ENCODE peak calls at places on chromosomes 11 and 22, in four cellular contexts. One of them, this sample, is unnamed.
A peak's percentile ranks its signal among the peaks of the same experiment; 100 is the strongest.

GRCh38 chr11:43278302-43278956 is 33.4 kb upstream of the API5 start:
- DNase-seq in mucosa of descending colon: no peak
- DNase-seq in suprapubic skin: no peak
- DNase-seq in lung: no peak
- DNase-seq in this sample: no peak

GRCh38 chr11:35010656-35011055 is 94.2 kb downstream of the PDHX start:
- DNase-seq in suprapubic skin: no peak
- DNase-seq in lung: no peak
- DNase-seq in mucosa of descending colon: no peak
- DNase-seq in this sample: no peak

GRCh38 chr11:116112031-116112935 is 608.1 kb upstream of the CADM1 start:
- DNase-seq in suprapubic skin: no peak
- DNase-seq in lung: no peak
- DNase-seq in mucosa of descending colon: no peak
- DNase-seq in this sample: peak; percentile 36

GRCh38 chr22:40666151-40666848 is 13.0 kb upstream of the MCHR1 start:
- DNase-seq in lung: no peak
- DNase-seq in suprapubic skin: no peak
- DNase-seq in mucosa of descending colon: peak; percentile 34
- DNase-seq in this sample: no peak

GRCh38 chr22:22226448-22227187 is 18.0 kb upstream of the VPREB1 start:
- DNase-seq in suprapubic skin: no peak
- DNase-seq in lung: no peak
- DNase-seq in mucosa of descending colon: no peak
- DNase-seq in this sample: no peak

GRCh38 chr22:46378499-46379300 is 43.2 kb downstream of the TRMU start:
- DNase-seq in suprapubic skin: no peak
- DNase-seq in lung: no peak
- DNase-seq in mucosa of descending colon: peak; percentile 21
- DNase-seq in this sample: no peak

GRCh38 chr11:125724125-125724524 is 22.0 kb upstream of the PATE1 start:
- DNase-seq in mucosa of descending colon: peak; percentile 2
- DNase-seq in suprapubic skin: no peak
- DNase-seq in lung: no peak
- DNase-seq in this sample: no peak

GRCh38 chr22:47372596-47373385 is 610.3 kb downstream of the TBC1D22A start:
- DNase-seq in suprapubic skin: peak; percentile 74
- DNase-seq in lung: no peak
- DNase-seq in mucosa of descending colon: no peak
- DNase-seq in this sample: peak; percentile 75

GRCh38 chr11:116517077-116517476 is 255.7 kb downstream of the BUD13 start:
- DNase-seq in mucosa of descending colon: peak; percentile 4
- DNase-seq in lung: no peak
- DNase-seq in suprapubic skin: peak; percentile 24
- DNase-seq in this sample: no peak

GRCh38 chr11:92302766-92303165 is 78.1 kb downstream of the FAT3 start:
- DNase-seq in suprapubic skin: no peak
- DNase-seq in lung: no peak
- DNase-seq in mucosa of descending colon: no peak
- DNase-seq in this sample: no peak

GRCh38 chr22:25202290-25202921 is 2.7 kb downstream of the CRYBB3 start:
- DNase-seq in suprapubic skin: no peak
- DNase-seq in mucosa of descending colon: peak; percentile 68
- DNase-seq in lung: peak; percentile 45
- DNase-seq in this sample: peak; percentile 88

GRCh38 chr11:36266767-36267166 is 22.5 kb downstream of the COMMD9 start:
- DNase-seq in mucosa of descending colon: no peak
- DNase-seq in lung: no peak
- DNase-seq in suprapubic skin: no peak
- DNase-seq in this sample: no peak

GRCh38 chr11:8356216-8356615 is 92.5 kb upstream of the LMO1 start:
- DNase-seq in suprapubic skin: no peak
- DNase-seq in lung: no peak
- DNase-seq in mucosa of descending colon: no peak
- DNase-seq in this sample: no peak

GRCh38 chr11:3163241-3163981 is 1.7 kb downstream of the OSBPL5 start:
- DNase-seq in lung: no peak
- DNase-seq in mucosa of descending colon: no peak
- DNase-seq in suprapubic skin: no peak
- DNase-seq in this sample: no peak

GRCh38 chr11:10660323-10660722 is 33.2 kb downstream of the IRAG1 start:
- DNase-seq in mucosa of descending colon: no peak
- DNase-seq in lung: no peak
- DNase-seq in suprapubic skin: no peak
- DNase-seq in this sample: no peak

GRCh38 chr11:43574949-43575915 is 105.3 kb upstream of the HSD17B12 start:
- DNase-seq in mucosa of descending colon: no peak
- DNase-seq in lung: no peak
- DNase-seq in suprapubic skin: no peak
- DNase-seq in this sample: peak; percentile 82

GRCh38 chr22:38038890-38039812 is 18.1 kb upstream of the PICK1 start:
- DNase-seq in mucosa of descending colon: no peak
- DNase-seq in suprapubic skin: no peak
- DNase-seq in lung: no peak
- DNase-seq in this sample: no peak

GRCh38 chr11:2275334-2276279 is 5.2 kb upstream of the ASCL2 start:
- DNase-seq in suprapubic skin: peak; percentile 70
- DNase-seq in mucosa of descending colon: peak; percentile 0
- DNase-seq in lung: peak; percentile 22
- DNase-seq in this sample: peak; percentile 80

GRCh38 chr11:75583710-75584658 is 21.9 kb downstream of the SERPINH1 start:
- DNase-seq in mucosa of descending colon: peak; percentile 52
- DNase-seq in lung: peak; percentile 68
- DNase-seq in suprapubic skin: no peak
- DNase-seq in this sample: no peak

GRCh38 chr11:2178906-2179494 is 7.4 kb upstream of the TH start:
- DNase-seq in lung: no peak
- DNase-seq in mucosa of descending colon: no peak
- DNase-seq in suprapubic skin: no peak
- DNase-seq in this sample: no peak

GRCh38 chr11:7869467-7869866 is 61.6 kb downstream of the OR10A6 start:
- DNase-seq in lung: no peak
- DNase-seq in suprapubic skin: no peak
- DNase-seq in mucosa of descending colon: no peak
- DNase-seq in this sample: no peak

GRCh38 chr11:117717485-117718314 is 79.3 kb downstream of the DSCAML1 start:
- DNase-seq in suprapubic skin: no peak
- DNase-seq in mucosa of descending colon: peak; percentile 49
- DNase-seq in lung: peak; percentile 57
- DNase-seq in this sample: no peak

GRCh38 chr11:65590240-65590738 is 5.3 kb downstream of the KCNK7 start:
- DNase-seq in suprapubic skin: no peak
- DNase-seq in mucosa of descending colon: no peak
- DNase-seq in lung: no peak
- DNase-seq in this sample: no peak

GRCh38 chr11:102318469-102318868 is 1.2 kb downstream of the BIRC3 start:
- DNase-seq in lung: no peak
- DNase-seq in mucosa of descending colon: no peak
- DNase-seq in suprapubic skin: no peak
- DNase-seq in this sample: no peak

GRCh38 chr11:690738-691633 is 4.0 kb downstream of the DEAF1 start:
- DNase-seq in mucosa of descending colon: peak; percentile 72
- DNase-seq in suprapubic skin: no peak
- DNase-seq in lung: no peak
- DNase-seq in this sample: no peak

GRCh38 chr11:95659088-95659487 is 130.5 kb downstream of the FAM76B start:
- DNase-seq in mucosa of descending colon: no peak
- DNase-seq in lung: no peak
- DNase-seq in suprapubic skin: no peak
- DNase-seq in this sample: no peak

GRCh38 chr22:43488031-43488892 is 76.4 kb downstream of the MPPED1 start:
- DNase-seq in mucosa of descending colon: no peak
- DNase-seq in lung: no peak
- DNase-seq in suprapubic skin: no peak
- DNase-seq in this sample: no peak

GRCh38 chr22:22750335-22751042 is 106.1 kb downstream of the GGTLC2 start:
- DNase-seq in suprapubic skin: no peak
- DNase-seq in mucosa of descending colon: no peak
- DNase-seq in lung: no peak
- DNase-seq in this sample: peak; percentile 76

GRCh38 chr11:68632802-68633201 is 51.5 kb upstream of the GAL start:
- DNase-seq in lung: no peak
- DNase-seq in mucosa of descending colon: peak; percentile 83
- DNase-seq in suprapubic skin: no peak
- DNase-seq in this sample: peak; percentile 82

GRCh38 chr22:33513388-33514336 is 406.6 kb downstream of the LARGE1 start:
- DNase-seq in mucosa of descending colon: no peak
- DNase-seq in suprapubic skin: no peak
- DNase-seq in lung: no peak
- DNase-seq in this sample: no peak

GRCh38 chr11:3905080-3905953 is 49.9 kb downstream of the STIM1 start:
- DNase-seq in lung: peak; percentile 42
- DNase-seq in suprapubic skin: no peak
- DNase-seq in mucosa of descending colon: peak; percentile 44
- DNase-seq in this sample: no peak

GRCh38 chr11:80958414-80958813 is 1517.6 kb upstream of the TENM4 start:
- DNase-seq in lung: no peak
- DNase-seq in mucosa of descending colon: no peak
- DNase-seq in suprapubic skin: no peak
- DNase-seq in this sample: no peak

GRCh38 chr11:65776710-65777141 is 4.0 kb downstream of the AP5B1 start:
- DNase-seq in mucosa of descending colon: no peak
- DNase-seq in suprapubic skin: peak; percentile 43
- DNase-seq in lung: no peak
- DNase-seq in this sample: peak; percentile 60

GRCh38 chr22:28021116-28021997 is 102.3 kb upstream of the PITPNB start:
- DNase-seq in lung: no peak
- DNase-seq in suprapubic skin: peak; percentile 72
- DNase-seq in mucosa of descending colon: no peak
- DNase-seq in this sample: peak; percentile 59

GRCh38 chr22:21641417-21641794 is 696 bp upstream of the SDF2L1 start:
- DNase-seq in lung: peak; percentile 56
- DNase-seq in suprapubic skin: no peak
- DNase-seq in mucosa of descending colon: peak; percentile 59
- DNase-seq in this sample: no peak

GRCh38 chr11:1564535-1565172 is 7.4 kb downstream of the DUSP8 start:
- DNase-seq in suprapubic skin: no peak
- DNase-seq in lung: no peak
- DNase-seq in mucosa of descending colon: peak; percentile 60
- DNase-seq in this sample: peak; percentile 85

GRCh38 chr11:126748097-126748756 is 252.3 kb downstream of the KIRREL3 start:
- DNase-seq in mucosa of descending colon: no peak
- DNase-seq in lung: no peak
- DNase-seq in suprapubic skin: no peak
- DNase-seq in this sample: no peak

GRCh38 chr22:38566726-38567504 is 3.1 kb downstream of the DMC1 start:
- DNase-seq in lung: no peak
- DNase-seq in mucosa of descending colon: no peak
- DNase-seq in suprapubic skin: no peak
- DNase-seq in this sample: no peak

GRCh38 chr11:44559207-44559943 is 6.1 kb upstream of the CD82 start:
- DNase-seq in suprapubic skin: no peak
- DNase-seq in lung: no peak
- DNase-seq in mucosa of descending colon: no peak
- DNase-seq in this sample: no peak

GRCh38 chr11:57131080-57131790 is 50.5 kb upstream of the LRRC55 start:
- DNase-seq in mucosa of descending colon: peak; percentile 58
- DNase-seq in lung: peak; percentile 35
- DNase-seq in suprapubic skin: no peak
- DNase-seq in this sample: no peak

GRCh38 chr22:41923595-41924276 is 2.9 kb downstream of the TNFRSF13C start:
- DNase-seq in suprapubic skin: no peak
- DNase-seq in mucosa of descending colon: no peak
- DNase-seq in lung: no peak
- DNase-seq in this sample: no peak

GRCh38 chr22:41928416-41929157 is 2.0 kb upstream of the TNFRSF13C start:
- DNase-seq in suprapubic skin: no peak
- DNase-seq in mucosa of descending colon: no peak
- DNase-seq in lung: no peak
- DNase-seq in this sample: no peak

GRCh38 chr22:41922940-41923594 is 3.5 kb downstream of the TNFRSF13C start:
- DNase-seq in mucosa of descending colon: no peak
- DNase-seq in suprapubic skin: no peak
- DNase-seq in lung: no peak
- DNase-seq in this sample: no peak

GRCh38 chr22:41927813-41928212 is 1.2 kb upstream of the TNFRSF13C start:
- DNase-seq in mucosa of descending colon: no peak
- DNase-seq in lung: no peak
- DNase-seq in suprapubic skin: no peak
- DNase-seq in this sample: no peak

GRCh38 chr22:41925783-41926460 is 684 bp downstream of the TNFRSF13C start:
- DNase-seq in lung: peak; percentile 50
- DNase-seq in suprapubic skin: no peak
- DNase-seq in mucosa of descending colon: peak; percentile 82
- DNase-seq in this sample: peak; percentile 90
- TF ChIP-seq CTCF in lung: peak; percentile 62
- TF ChIP-seq CTCF in suprapubic skin: peak; percentile 83
- TF ChIP-seq CTCF in mucosa of descending colon: peak; percentile 77
- TF ChIP-seq CTCF in this sample: peak; percentile 77

GRCh38 chr11:131038597-131038996 is 122.3 kb upstream of the SNX19 start:
- DNase-seq in lung: no peak
- DNase-seq in mucosa of descending colon: no peak
- DNase-seq in suprapubic skin: no peak
- DNase-seq in this sample: no peak
- TF ChIP-seq CTCF in lung: no peak
- TF ChIP-seq CTCF in mucosa of descending colon: no peak
- TF ChIP-seq CTCF in suprapubic skin: no peak
- TF ChIP-seq CTCF in this sample: peak; percentile 30

GRCh38 chr11:78049348-78049747 is 14.3 kb upstream of the THRSP start:
- DNase-seq in lung: no peak
- DNase-seq in mucosa of descending colon: no peak
- DNase-seq in suprapubic skin: no peak
- DNase-seq in this sample: no peak
- TF ChIP-seq CTCF in lung: no peak
- TF ChIP-seq CTCF in mucosa of descending colon: no peak
- TF ChIP-seq CTCF in suprapubic skin: no peak
- TF ChIP-seq CTCF in this sample: no peak

GRCh38 chr22:44957267-44957905 is 52.4 kb downstream of the PHF21B start:
- DNase-seq in suprapubic skin: no peak
- DNase-seq in lung: no peak
- DNase-seq in mucosa of descending colon: no peak
- DNase-seq in this sample: no peak
- TF ChIP-seq CTCF in suprapubic skin: no peak
- TF ChIP-seq CTCF in lung: no peak
- TF ChIP-seq CTCF in mucosa of descending colon: no peak
- TF ChIP-seq CTCF in this sample: peak; percentile 34

GRCh38 chr11:108788565-108789199 is 123.8 kb downstream of the DDX10 start:
- DNase-seq in lung: no peak
- DNase-seq in mucosa of descending colon: no peak
- DNase-seq in suprapubic skin: no peak
- DNase-seq in this sample: no peak
- TF ChIP-seq CTCF in lung: no peak
- TF ChIP-seq CTCF in mucosa of descending colon: no peak
- TF ChIP-seq CTCF in suprapubic skin: no peak
- TF ChIP-seq CTCF in this sample: peak; percentile 52